ENCODE peak calls at places on chromosomes 2 and 18, in seven cellular contexts. U is iris pigment epithelial cell, E is cardiac fibroblast, M is amniotic epithelial cell, V is AG09309, P is IMR-90, N is H7. O is an unnamed sample.

GRCh38 chr18:32612651-32613050 is 142.0 kb upstream of the GAREM1 start:
- DNase-seq in U (no peak), E (no peak), M (no peak), V (no peak), P (no peak), N (no peak), O (no peak)

GRCh38 chr18:54003195-54003594 is 221.3 kb downstream of the MBD2 start:
- DNase-seq in U (no peak), E (no peak), M (no peak), V (no peak), P (no peak), N (no peak), O (no peak)

GRCh38 chr2:174527959-174528358 is 41.1 kb upstream of the GPR155 start:
- DNase-seq in U (no peak), E (no peak), M (no peak), V (no peak), P (no peak), N (no peak), O (no peak)

GRCh38 chr2:113281920-113282746 is 3.4 kb upstream of the PAX8 start:
- DNase-seq in U (peak), E (no peak), M (peak), V (no peak), P (peak), N (no peak), O (no peak)

GRCh38 chr18:36398419-36398818 is 100.9 kb downstream of the FHOD3 start:
- DNase-seq in U (no peak), E (peak), M (no peak), V (no peak), P (no peak), N (no peak), O (no peak)

GRCh38 chr2:109346601-109347228 is 217.7 kb downstream of the SH3RF3 start:
- DNase-seq in U (no peak), E (no peak), M (no peak), V (no peak), P (no peak), N (no peak), O (no peak)

GRCh38 chr18:48534364-48534763 is 4.5 kb upstream of the CTIF start:
- DNase-seq in U (peak), E (peak), M (peak), V (peak), P (peak), N (no peak), O (no peak)

GRCh38 chr18:63292844-63293683 is 26.5 kb downstream of the BCL2 start:
- DNase-seq in U (no peak), E (no peak), M (no peak), V (no peak), P (no peak), N (no peak), O (no peak)

GRCh38 chr2:120346667-120347358 is 877 bp downstream of the INHBB start:
- DNase-seq in U (peak), E (peak), M (peak), V (peak), P (peak), N (peak), O (no peak)

GRCh38 chr2:112680666-112681101 is 34.9 kb downstream of the SLC20A1 start:
- DNase-seq in U (no peak), E (no peak), M (no peak), V (no peak), P (no peak), N (no peak), O (no peak)

GRCh38 chr2:219073413-219074129 is 12.8 kb upstream of the IHH start:
- DNase-seq in U (peak), E (peak), M (peak), V (peak), P (peak), N (peak), O (no peak)

GRCh38 chr18:23433360-23433759 is 19.7 kb upstream of the RIOK3 start:
- DNase-seq in U (no peak), E (no peak), M (no peak), V (no peak), P (no peak), N (no peak), O (no peak)

GRCh38 chr2:136049991-136050573 is 64.7 kb upstream of the DARS1 start:
- DNase-seq in U (no peak), E (no peak), M (no peak), V (no peak), P (no peak), N (no peak), O (no peak)

GRCh38 chr2:227388537-227389011 is 825 bp upstream of the SCYGR1 start:
- DNase-seq in U (peak), E (peak), M (peak), V (peak), P (peak), N (no peak), O (peak)

GRCh38 chr2:98253461-98254073 is 92.7 kb upstream of the CNGA3 start:
- DNase-seq in U (peak), E (peak), M (no peak), V (no peak), P (no peak), N (no peak), O (peak)